ENCODE peak calls at places on chromosomes 16 and 17, in six cellular contexts. W is CD8-positive, alpha-beta T cell; F is fibroblast of the aortic adventitia; N is CD4-positive, alpha-beta memory T cell; E is mesendoderm; M is breast epithelium. C is an unnamed sample.

GRCh38 chr16:82034981-82035612 is at the start of gene HSD17B2:
- DNase-seq in E (no peak), M (no peak), F (no peak), N (no peak), W (no peak), C (no peak)

GRCh38 chr17:3801043-3801746 is at the start of gene ITGAE:
- DNase-seq in E (no peak), M (no peak), N (no peak), W (no peak), F (no peak), C (no peak)

GRCh38 chr17:79137791-79138190 is 63.2 kb downstream of the ENGASE start:
- DNase-seq in W (no peak), E (no peak), N (no peak), F (no peak), M (no peak), C (no peak)

GRCh38 chr17:58289869-58290268 is 9.1 kb upstream of the MPO start:
- DNase-seq in N (no peak), W (no peak), M (no peak), E (no peak), F (no peak), C (no peak)

GRCh38 chr17:18246880-18247612 is 11.5 kb downstream of the FLII start:
- DNase-seq in W (no peak), N (no peak), F (peak; percentile 47), M (peak; percentile 69), E (peak; percentile 94), C (no peak)

GRCh38 chr16:87956169-87956770 is 5.0 kb downstream of the BANP start:
- DNase-seq in W (peak; percentile 61), F (peak; percentile 69), M (no peak), N (peak; percentile 86), E (peak; percentile 16), C (peak; percentile 46)

GRCh38 chr17:4043862-4044261 is 79.6 kb upstream of the ATP2A3 start:
- DNase-seq in M (no peak), E (no peak), F (no peak), N (peak; percentile 63), W (peak; percentile 54), C (peak; percentile 28)

GRCh38 chr17:39213852-39214251 is 11.9 kb downstream of the STAC2 start:
- DNase-seq in W (no peak), M (peak; percentile 80), F (no peak), E (peak; percentile 67), N (no peak), C (no peak)

GRCh38 chr16:138049-138417 is 440 bp downstream of the NPRL3 start:
- DNase-seq in F (no peak), N (peak; percentile 15), M (no peak), W (no peak), E (peak; percentile 36), C (no peak)

GRCh38 chr17:65994679-65995078 is 197.3 kb downstream of the CEP112 start:
- DNase-seq in E (no peak), W (no peak), M (no peak), F (no peak), N (no peak), C (no peak)

GRCh38 chr17:75557075-75557851 is 30.3 kb upstream of the MYO15B start:
- DNase-seq in E (peak; percentile 25), W (no peak), F (peak; percentile 70), N (no peak), M (peak; percentile 46), C (no peak)

GRCh38 chr16:47928008-47928407 is 227.8 kb downstream of the ABCC12 start:
- DNase-seq in E (peak; percentile 51), M (no peak), N (no peak), W (no peak), F (no peak), C (no peak)

GRCh38 chr17:36591434-36592315 is at the start of gene DHRS11:
- DNase-seq in F (peak; percentile 48), N (peak; percentile 57), W (peak; percentile 69), M (peak; percentile 66), E (peak; percentile 87), C (peak; percentile 58)

GRCh38 chr16:11672206-11673090 is 4.2 kb downstream of the SNN start:
- DNase-seq in E (no peak), M (no peak), F (no peak), W (peak; percentile 24), N (peak; percentile 49), C (no peak)

GRCh38 chr16:87619360-87620200 is 17.3 kb downstream of the JPH3 start:
- DNase-seq in E (no peak), M (no peak), N (no peak), W (no peak), F (no peak), C (no peak)

GRCh38 chr16:8310816-8311215 is 279.5 kb downstream of the TMEM114 start:
- DNase-seq in F (no peak), N (no peak), E (no peak), M (no peak), W (no peak), C (no peak)

GRCh38 chr17:30251931-30252330 is 16.4 kb upstream of the SLC6A4 start:
- DNase-seq in M (no peak), W (no peak), F (peak; percentile 25), E (no peak), N (no peak), C (no peak)

GRCh38 chr16:88747588-88748301 is 37.3 kb downstream of the PIEZO1 start:
- DNase-seq in F (no peak), W (no peak), E (peak; percentile 86), N (no peak), M (no peak), C (peak; percentile 21)

GRCh38 chr17:54111576-54111975 is 288.8 kb downstream of the KIF2B start:
- DNase-seq in F (no peak), M (no peak), W (no peak), E (no peak), N (no peak), C (no peak)

GRCh38 chr16:65576631-65577030 is 454.8 kb upstream of the CDH11 start:
- DNase-seq in M (no peak), F (no peak), W (no peak), E (peak; percentile 83), N (no peak), C (no peak)

GRCh38 chr17:64329571-64329970 is 61.1 kb downstream of the PECAM1 start:
- DNase-seq in F (no peak), W (no peak), N (no peak), E (no peak), M (no peak), C (no peak)

GRCh38 chr17:64334851-64335250 is 55.8 kb downstream of the PECAM1 start:
- DNase-seq in N (no peak), M (no peak), F (no peak), W (no peak), E (no peak), C (no peak)

GRCh38 chr17:64331946-64332493 is 58.6 kb downstream of the PECAM1 start:
- DNase-seq in E (peak; percentile 10), M (no peak), N (no peak), F (peak; percentile 47), W (no peak), C (no peak)

GRCh38 chr17:64331366-64331765 is 59.3 kb downstream of the PECAM1 start:
- DNase-seq in F (no peak), M (no peak), W (no peak), N (no peak), E (no peak), C (no peak)

DNA sequence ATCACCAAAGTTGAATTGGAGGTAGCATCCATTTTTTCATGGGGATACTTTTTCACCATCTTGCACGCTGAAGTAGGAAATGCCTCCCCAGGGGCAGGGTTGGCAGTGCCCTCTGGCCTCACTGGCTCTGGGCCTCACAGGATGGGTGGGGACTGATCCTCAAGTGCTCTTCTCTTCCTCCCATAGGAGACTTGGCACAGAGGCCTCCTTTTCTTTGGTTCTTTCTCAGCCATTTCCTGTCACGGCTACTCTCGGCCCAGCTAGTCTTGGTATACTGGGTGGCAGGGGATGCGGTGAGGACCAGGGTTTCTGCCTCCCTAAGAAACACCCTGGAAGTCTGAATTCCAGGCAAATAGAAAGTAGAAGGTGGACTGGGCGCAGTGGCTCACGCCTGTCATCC is 58.2 kb downstream of the PECAM1 start:
- DNase-seq in W (no peak), E (no peak), M (no peak), F (no peak), N (no peak), C (no peak)
- H3K4me3 ChIP-seq in W (no peak overlapping the region), E (no peak overlapping the region), M (no peak overlapping the region), F (no peak overlapping the region), N (no peak overlapping the region), C (no peak overlapping the region)

DNA sequence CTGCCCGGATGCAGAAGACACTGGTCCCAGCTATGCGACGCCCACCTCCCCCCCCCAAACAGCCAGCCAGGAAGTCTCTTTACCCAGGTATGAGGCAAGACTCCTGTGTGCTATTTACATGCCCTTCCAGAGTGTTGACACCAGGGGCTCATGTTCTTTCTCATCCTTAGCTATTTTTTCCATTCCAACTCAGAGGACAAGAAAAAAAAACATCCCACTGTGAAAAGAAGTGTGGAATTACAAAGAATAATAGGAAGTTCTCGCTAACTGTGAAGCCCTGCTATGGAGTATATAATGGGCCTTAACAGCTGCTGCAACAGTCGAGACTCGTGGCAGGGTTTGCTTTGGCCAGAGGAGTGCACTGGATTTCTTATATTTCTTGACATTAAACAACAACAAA is 584.9 kb downstream of the CDH13 start:
- DNase-seq in N (no peak), E (peak; percentile 51), W (no peak), F (no peak), M (no peak), C (no peak)
- H3K4me3 ChIP-seq in N (no peak overlapping the region), E (no peak overlapping the region), W (no peak overlapping the region), F (no peak overlapping the region), M (no peak overlapping the region), C (no peak overlapping the region)

DNA sequence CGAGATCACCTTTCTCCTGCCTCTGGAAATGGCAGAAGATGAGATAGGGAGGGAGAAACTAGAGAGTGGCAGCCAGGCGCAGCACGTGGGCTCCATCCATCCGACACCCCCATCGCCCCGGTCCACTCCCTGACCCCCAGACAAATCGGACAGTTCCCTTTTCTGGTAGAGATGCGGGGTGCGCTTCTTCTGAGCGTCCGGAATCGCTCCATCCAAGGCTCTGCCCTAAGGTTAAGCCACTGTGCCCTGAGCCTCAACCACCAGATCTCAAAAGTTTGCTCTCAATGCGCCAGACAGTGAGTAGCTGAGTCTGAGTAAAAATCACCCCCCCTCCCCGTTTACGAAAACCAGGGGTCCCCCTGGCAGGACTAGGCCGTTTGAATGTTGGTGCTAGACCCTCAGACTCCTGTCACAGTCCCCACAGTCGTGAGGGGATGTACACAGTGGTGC is 15.4 kb upstream of the ZFHX3 start:
- DNase-seq in E (no peak), W (no peak), M (no peak), N (no peak), F (no peak), C (no peak)
- H3K4me3 ChIP-seq in E (no peak overlapping the region), W (no peak overlapping the region), M (no peak overlapping the region), N (no peak overlapping the region), F (no peak overlapping the region), C (no peak overlapping the region)

GRCh38 chr17:44314869-44315661 is 6.7 kb downstream of the RUNDC3A start:
- DNase-seq in N (peak; percentile 37), F (no peak), E (peak; percentile 75), W (no peak), M (no peak), C (peak; percentile 14)
- H3K4me3 ChIP-seq in N (peak overlapping the region; percentile 21), F (peak overlapping the region; percentile 55), E (no peak overlapping the region), W (peak overlapping the region; percentile 54), M (peak overlapping the region; percentile 41), C (peak overlapping the region; percentile 51)

GRCh38 chr16:24141466-24141865 is 114.7 kb upstream of the CACNG3 start:
- DNase-seq in F (no peak), N (no peak), E (peak; percentile 23), M (no peak), W (no peak), C (no peak)
- H3K4me3 ChIP-seq in F (no peak overlapping the region), N (no peak overlapping the region), E (no peak overlapping the region), M (no peak overlapping the region), W (no peak overlapping the region), C (no peak overlapping the region)

C was measured in effector memory CD4-positive, alpha-beta T cell.